ENCODE peak calls at places on chromosomes 16 and 17, in ten cellular contexts. One of them, this sample, is unnamed.

GRCh38 chr16:84806256-84806889 is 13.4 kb upstream of the CRISPLD2 start:
- DNase-seq in uterus: no peak
- DNase-seq in AG09319: no peak
- DNase-seq in brain microvascular endothelial cell: peak; percentile 96
- DNase-seq in B cell: peak; percentile 16
- DNase-seq in HepG2: no peak
- DNase-seq in Peyer's patch: no peak
- DNase-seq in cardiac muscle cell: peak; percentile 89
- DNase-seq in WTC11: no peak
- DNase-seq in choroid plexus epithelial cell: peak; percentile 95
- DNase-seq in this sample: peak; percentile 47

GRCh38 chr16:69917739-69918138 is 33.4 kb upstream of the CLEC18A start:
- DNase-seq in uterus: peak; percentile 66
- DNase-seq in AG09319: peak; percentile 73
- DNase-seq in brain microvascular endothelial cell: peak; percentile 95
- DNase-seq in B cell: no peak
- DNase-seq in HepG2: no peak
- DNase-seq in Peyer's patch: no peak
- DNase-seq in cardiac muscle cell: peak; percentile 98
- DNase-seq in WTC11: peak; percentile 51
- DNase-seq in choroid plexus epithelial cell: peak; percentile 99
- DNase-seq in this sample: no peak

GRCh38 chr17:49018673-49019215 is 21.6 kb downstream of the IGF2BP1 start:
- DNase-seq in uterus: no peak
- DNase-seq in AG09319: no peak
- DNase-seq in brain microvascular endothelial cell: no peak
- DNase-seq in B cell: no peak
- DNase-seq in HepG2: no peak
- DNase-seq in Peyer's patch: no peak
- DNase-seq in cardiac muscle cell: no peak
- DNase-seq in WTC11: no peak
- DNase-seq in choroid plexus epithelial cell: no peak
- DNase-seq in this sample: no peak

GRCh38 chr16:87474017-87474416 is 18.8 kb downstream of the ZCCHC14 start:
- DNase-seq in uterus: no peak
- DNase-seq in AG09319: no peak
- DNase-seq in brain microvascular endothelial cell: no peak
- DNase-seq in B cell: no peak
- DNase-seq in HepG2: no peak
- DNase-seq in Peyer's patch: no peak
- DNase-seq in cardiac muscle cell: no peak
- DNase-seq in WTC11: no peak
- DNase-seq in choroid plexus epithelial cell: no peak
- DNase-seq in this sample: no peak

GRCh38 chr17:7083592-7083991 is 3.5 kb upstream of the CLEC10A start:
- DNase-seq in uterus: no peak
- DNase-seq in AG09319: no peak
- DNase-seq in brain microvascular endothelial cell: peak; percentile 40
- DNase-seq in B cell: no peak
- DNase-seq in HepG2: no peak
- DNase-seq in Peyer's patch: no peak
- DNase-seq in cardiac muscle cell: no peak
- DNase-seq in WTC11: no peak
- DNase-seq in choroid plexus epithelial cell: peak; percentile 13
- DNase-seq in this sample: no peak

GRCh38 chr16:79648846-79649245 is 48.3 kb upstream of the MAF start:
- DNase-seq in uterus: no peak
- DNase-seq in AG09319: no peak
- DNase-seq in brain microvascular endothelial cell: no peak
- DNase-seq in B cell: no peak
- DNase-seq in HepG2: no peak
- DNase-seq in Peyer's patch: no peak
- DNase-seq in cardiac muscle cell: no peak
- DNase-seq in WTC11: no peak
- DNase-seq in choroid plexus epithelial cell: no peak
- DNase-seq in this sample: no peak

GRCh38 chr17:45231481-45232116 is 9.9 kb downstream of the FMNL1 start:
- DNase-seq in uterus: no peak
- DNase-seq in AG09319: no peak
- DNase-seq in brain microvascular endothelial cell: no peak
- DNase-seq in B cell: no peak
- DNase-seq in HepG2: peak; percentile 71
- DNase-seq in Peyer's patch: peak; percentile 48
- DNase-seq in cardiac muscle cell: no peak
- DNase-seq in WTC11: peak; percentile 78
- DNase-seq in choroid plexus epithelial cell: peak; percentile 22
- DNase-seq in this sample: no peak

GRCh38 chr16:20799599-20799998 is 6.7 kb downstream of the ERI2 start:
- DNase-seq in uterus: no peak
- DNase-seq in AG09319: no peak
- DNase-seq in brain microvascular endothelial cell: no peak
- DNase-seq in B cell: peak; percentile 18
- DNase-seq in HepG2: peak; percentile 18
- DNase-seq in Peyer's patch: no peak
- DNase-seq in cardiac muscle cell: peak; percentile 46
- DNase-seq in WTC11: no peak
- DNase-seq in choroid plexus epithelial cell: peak; percentile 65
- DNase-seq in this sample: no peak

GRCh38 chr17:43146649-43147048 is 21.5 kb upstream of the BRCA1 start:
- DNase-seq in uterus: no peak
- DNase-seq in AG09319: no peak
- DNase-seq in brain microvascular endothelial cell: no peak
- DNase-seq in B cell: no peak
- DNase-seq in HepG2: no peak
- DNase-seq in Peyer's patch: no peak
- DNase-seq in cardiac muscle cell: no peak
- DNase-seq in WTC11: no peak
- DNase-seq in choroid plexus epithelial cell: no peak
- DNase-seq in this sample: no peak

GRCh38 chr17:40605301-40605700 is 40.0 kb upstream of the CCR7 start:
- DNase-seq in uterus: no peak
- DNase-seq in AG09319: no peak
- DNase-seq in brain microvascular endothelial cell: no peak
- DNase-seq in B cell: no peak
- DNase-seq in HepG2: no peak
- DNase-seq in Peyer's patch: no peak
- DNase-seq in cardiac muscle cell: no peak
- DNase-seq in WTC11: no peak
- DNase-seq in choroid plexus epithelial cell: no peak
- DNase-seq in this sample: no peak

GRCh38 chr16:85037721-85038120 is 10.1 kb downstream of the KIAA0513 start:
- DNase-seq in uterus: no peak
- DNase-seq in AG09319: no peak
- DNase-seq in brain microvascular endothelial cell: no peak
- DNase-seq in B cell: no peak
- DNase-seq in HepG2: no peak
- DNase-seq in Peyer's patch: no peak
- DNase-seq in cardiac muscle cell: no peak
- DNase-seq in WTC11: no peak
- DNase-seq in choroid plexus epithelial cell: no peak
- DNase-seq in this sample: no peak

GRCh38 chr17:44942456-44942855 is 5.1 kb downstream of the KIF18B start:
- DNase-seq in uterus: no peak
- DNase-seq in AG09319: no peak
- DNase-seq in brain microvascular endothelial cell: no peak
- DNase-seq in B cell: no peak
- DNase-seq in HepG2: no peak
- DNase-seq in Peyer's patch: no peak
- DNase-seq in cardiac muscle cell: no peak
- DNase-seq in WTC11: no peak
- DNase-seq in choroid plexus epithelial cell: no peak
- DNase-seq in this sample: no peak

GRCh38 chr17:6358131-6358530 is 76.8 kb downstream of the AIPL1 start:
- DNase-seq in uterus: no peak
- DNase-seq in AG09319: no peak
- DNase-seq in brain microvascular endothelial cell: no peak
- DNase-seq in B cell: no peak
- DNase-seq in HepG2: no peak
- DNase-seq in Peyer's patch: no peak
- DNase-seq in cardiac muscle cell: no peak
- DNase-seq in WTC11: no peak
- DNase-seq in choroid plexus epithelial cell: no peak
- DNase-seq in this sample: no peak

GRCh38 chr16:70661534-70661917 is 15.2 kb downstream of the IL34 start:
- DNase-seq in uterus: peak; percentile 43
- DNase-seq in AG09319: no peak
- DNase-seq in brain microvascular endothelial cell: no peak
- DNase-seq in B cell: no peak
- DNase-seq in HepG2: no peak
- DNase-seq in Peyer's patch: no peak
- DNase-seq in cardiac muscle cell: no peak
- DNase-seq in WTC11: no peak
- DNase-seq in choroid plexus epithelial cell: no peak
- DNase-seq in this sample: no peak

GRCh38 chr17:79188048-79188447 is 113.4 kb downstream of the ENGASE start:
- DNase-seq in uterus: no peak
- DNase-seq in AG09319: no peak
- DNase-seq in brain microvascular endothelial cell: no peak
- DNase-seq in B cell: peak; percentile 59
- DNase-seq in HepG2: no peak
- DNase-seq in Peyer's patch: no peak
- DNase-seq in cardiac muscle cell: peak; percentile 6
- DNase-seq in WTC11: peak; percentile 85
- DNase-seq in choroid plexus epithelial cell: peak; percentile 24
- DNase-seq in this sample: no peak

GRCh38 chr17:17401271-17401781 is 75.5 kb upstream of the MED9 start:
- DNase-seq in uterus: no peak
- DNase-seq in AG09319: no peak
- DNase-seq in brain microvascular endothelial cell: no peak
- DNase-seq in B cell: no peak
- DNase-seq in HepG2: peak; percentile 56
- DNase-seq in Peyer's patch: no peak
- DNase-seq in cardiac muscle cell: peak; percentile 49
- DNase-seq in WTC11: peak; percentile 72
- DNase-seq in choroid plexus epithelial cell: no peak
- DNase-seq in this sample: no peak
- TF ChIP-seq CTCF in uterus: no peak
- TF ChIP-seq CTCF in AG09319: no peak
- TF ChIP-seq CTCF in brain microvascular endothelial cell: peak; percentile 39
- TF ChIP-seq CTCF in B cell: no peak
- TF ChIP-seq CTCF in HepG2: peak; percentile 68
- TF ChIP-seq CTCF in Peyer's patch: peak; percentile 10
- TF ChIP-seq CTCF in cardiac muscle cell: peak; percentile 14
- TF ChIP-seq CTCF in WTC11: peak; percentile 54
- TF ChIP-seq CTCF in choroid plexus epithelial cell: peak; percentile 20
- TF ChIP-seq CTCF in this sample: peak; percentile 25

GRCh38 chr16:68237243-68238028 is 1.5 kb upstream of the ESRP2 start:
- DNase-seq in uterus: peak; percentile 97
- DNase-seq in AG09319: peak; percentile 92
- DNase-seq in brain microvascular endothelial cell: peak; percentile 96
- DNase-seq in B cell: peak; percentile 87
- DNase-seq in HepG2: peak; percentile 98
- DNase-seq in Peyer's patch: peak; percentile 93
- DNase-seq in cardiac muscle cell: peak; percentile 99
- DNase-seq in WTC11: peak; percentile 99
- DNase-seq in choroid plexus epithelial cell: peak; percentile 98
- DNase-seq in this sample: peak; percentile 92
- TF ChIP-seq CTCF in uterus: no peak
- TF ChIP-seq CTCF in AG09319: no peak
- TF ChIP-seq CTCF in brain microvascular endothelial cell: no peak
- TF ChIP-seq CTCF in B cell: no peak
- TF ChIP-seq CTCF in HepG2: peak; percentile 10
- TF ChIP-seq CTCF in Peyer's patch: no peak
- TF ChIP-seq CTCF in cardiac muscle cell: no peak
- TF ChIP-seq CTCF in WTC11: no peak
- TF ChIP-seq CTCF in choroid plexus epithelial cell: no peak
- TF ChIP-seq CTCF in this sample: no peak

GRCh38 chr17:50203086-50203485 is 1.7 kb upstream of the COL1A1 start:
- DNase-seq in uterus: peak; percentile 72
- DNase-seq in AG09319: peak; percentile 79
- DNase-seq in brain microvascular endothelial cell: no peak
- DNase-seq in B cell: no peak
- DNase-seq in HepG2: no peak
- DNase-seq in Peyer's patch: no peak
- DNase-seq in cardiac muscle cell: peak; percentile 64
- DNase-seq in WTC11: no peak
- DNase-seq in choroid plexus epithelial cell: no peak
- DNase-seq in this sample: no peak
- TF ChIP-seq CTCF in uterus: no peak
- TF ChIP-seq CTCF in AG09319: no peak
- TF ChIP-seq CTCF in brain microvascular endothelial cell: peak; percentile 8
- TF ChIP-seq CTCF in B cell: no peak
- TF ChIP-seq CTCF in HepG2: no peak
- TF ChIP-seq CTCF in Peyer's patch: no peak
- TF ChIP-seq CTCF in cardiac muscle cell: no peak
- TF ChIP-seq CTCF in WTC11: no peak
- TF ChIP-seq CTCF in choroid plexus epithelial cell: no peak
- TF ChIP-seq CTCF in this sample: no peak

GRCh38 chr17:61581611-61582349 is 9.2 kb downstream of the NACA2 start:
- DNase-seq in uterus: no peak
- DNase-seq in AG09319: no peak
- DNase-seq in brain microvascular endothelial cell: no peak
- DNase-seq in B cell: no peak
- DNase-seq in HepG2: peak; percentile 73
- DNase-seq in Peyer's patch: no peak
- DNase-seq in cardiac muscle cell: no peak
- DNase-seq in WTC11: no peak
- DNase-seq in choroid plexus epithelial cell: no peak
- DNase-seq in this sample: no peak

GRCh38 chr17:61583660-61584264 is 7.3 kb downstream of the NACA2 start:
- DNase-seq in uterus: no peak
- DNase-seq in AG09319: no peak
- DNase-seq in brain microvascular endothelial cell: no peak
- DNase-seq in B cell: no peak
- DNase-seq in HepG2: no peak
- DNase-seq in Peyer's patch: no peak
- DNase-seq in cardiac muscle cell: no peak
- DNase-seq in WTC11: no peak
- DNase-seq in choroid plexus epithelial cell: no peak
- DNase-seq in this sample: no peak

GRCh38 chr17:61584266-61584665 is 6.8 kb downstream of the NACA2 start:
- DNase-seq in uterus: no peak
- DNase-seq in AG09319: no peak
- DNase-seq in brain microvascular endothelial cell: no peak
- DNase-seq in B cell: no peak
- DNase-seq in HepG2: no peak
- DNase-seq in Peyer's patch: no peak
- DNase-seq in cardiac muscle cell: no peak
- DNase-seq in WTC11: no peak
- DNase-seq in choroid plexus epithelial cell: no peak
- DNase-seq in this sample: no peak

GRCh38 chr17:61582593-61582992 is 8.4 kb downstream of the NACA2 start:
- DNase-seq in uterus: no peak
- DNase-seq in AG09319: no peak
- DNase-seq in brain microvascular endothelial cell: no peak
- DNase-seq in B cell: no peak
- DNase-seq in HepG2: no peak
- DNase-seq in Peyer's patch: no peak
- DNase-seq in cardiac muscle cell: no peak
- DNase-seq in WTC11: no peak
- DNase-seq in choroid plexus epithelial cell: no peak
- DNase-seq in this sample: no peak

DNA sequence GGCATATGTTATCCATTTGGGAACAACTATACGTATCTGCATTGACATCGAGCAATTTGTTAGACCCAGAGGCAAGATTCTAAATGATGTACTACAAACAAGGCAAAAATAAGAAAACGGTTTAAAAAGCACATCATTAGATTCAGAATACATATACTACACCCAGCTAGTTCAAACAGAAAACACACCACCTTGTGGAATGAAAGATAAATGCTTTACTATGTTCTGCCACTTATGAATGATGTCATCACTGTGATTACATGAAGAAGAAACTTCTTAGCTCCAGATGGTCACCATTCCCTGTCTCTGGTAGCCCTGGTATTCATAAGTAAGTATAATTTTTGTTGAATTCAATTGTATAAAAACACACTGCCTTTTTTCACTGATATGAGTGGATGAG is 7.8 kb downstream of the NACA2 start:
- DNase-seq in uterus: no peak
- DNase-seq in AG09319: no peak
- DNase-seq in brain microvascular endothelial cell: peak; percentile 20
- DNase-seq in B cell: no peak
- DNase-seq in HepG2: peak; percentile 74
- DNase-seq in Peyer's patch: no peak
- DNase-seq in cardiac muscle cell: peak; percentile 66
- DNase-seq in WTC11: no peak
- DNase-seq in choroid plexus epithelial cell: peak; percentile 82
- DNase-seq in this sample: no peak
- TF ChIP-seq CTCF in uterus: no peak
- TF ChIP-seq CTCF in AG09319: peak; percentile 34
- TF ChIP-seq CTCF in brain microvascular endothelial cell: peak; percentile 28
- TF ChIP-seq CTCF in B cell: no peak
- TF ChIP-seq CTCF in HepG2: peak; percentile 55
- TF ChIP-seq CTCF in Peyer's patch: peak; percentile 39
- TF ChIP-seq CTCF in cardiac muscle cell: peak; percentile 35
- TF ChIP-seq CTCF in WTC11: no peak
- TF ChIP-seq CTCF in choroid plexus epithelial cell: peak; percentile 49
- TF ChIP-seq CTCF in this sample: peak; percentile 42